ENCODE peak calls at places on chromosome 14, in ten cellular contexts. Y is neural crest cell, X is fibroblast of pulmonary artery, C is dorsolateral prefrontal cortex, K is kidney, F is PC-3, E is fibroblast of lung, R is heart left ventricle, Q is B cell, H is hepatocyte. P is an unnamed sample.
A peak's percentile ranks its signal among the peaks of the same experiment; 100 is the strongest.

GRCh38 chr14:29926701-29927595 is 699 bp downstream of the PRKD1 start:
- DNase-seq in Y (peak; percentile 48), X (peak; percentile 55), C (peak; percentile 59), K (peak; percentile 88), F (peak; percentile 53), E (peak; percentile 45), R (peak; percentile 45), Q (peak; percentile 41), H (peak; percentile 79), P (peak; percentile 27)

GRCh38 chr14:70664698-70665447 is 23.2 kb downstream of the TTC9 start:
- DNase-seq in Y (no peak), X (no peak), C (no peak), K (no peak), F (no peak), E (no peak), R (no peak), Q (no peak), H (no peak), P (no peak)

GRCh38 chr14:63510538-63510937 is 32.6 kb downstream of the PPP2R5E start:
- DNase-seq in Y (no peak), X (no peak), C (no peak), K (no peak), F (no peak), E (peak; percentile 64), R (no peak), Q (no peak), H (no peak), P (no peak)

GRCh38 chr14:99271951-99272668 is at the start of gene BCL11B:
- DNase-seq in Y (peak; percentile 67), X (peak; percentile 87), C (peak; percentile 73), K (peak; percentile 88), F (peak; percentile 61), E (peak; percentile 82), R (peak; percentile 51), Q (no peak), H (peak; percentile 92), P (peak; percentile 45)

GRCh38 chr14:36661506-36662257 is at the start of gene PAX9:
- DNase-seq in Y (peak; percentile 72), X (peak; percentile 53), C (no peak), K (peak; percentile 86), F (peak; percentile 99), E (peak; percentile 42), R (peak; percentile 51), Q (no peak), H (peak; percentile 91), P (no peak)

GRCh38 chr14:24298892-24299254 is 707 bp downstream of the DHRS1 start:
- DNase-seq in Y (no peak), X (peak; percentile 39), C (no peak), K (no peak), F (peak; percentile 87), E (peak; percentile 20), R (no peak), Q (no peak), H (peak; percentile 58), P (no peak)

GRCh38 chr14:49992901-49993335 is 100.0 kb downstream of the ARF6 start:
- DNase-seq in Y (no peak), X (peak; percentile 58), C (no peak), K (no peak), F (peak; percentile 57), E (peak; percentile 72), R (no peak), Q (no peak), H (no peak), P (no peak)

GRCh38 chr14:96698846-96699543 is 98.2 kb upstream of the VRK1 start:
- DNase-seq in Y (no peak), X (no peak), C (no peak), K (no peak), F (no peak), E (no peak), R (no peak), Q (no peak), H (no peak), P (no peak)

GRCh38 chr14:60647081-60647836 is 2.0 kb downstream of the SIX1 start:
- DNase-seq in Y (no peak), X (no peak), C (no peak), K (peak; percentile 53), F (peak; percentile 83), E (peak; percentile 75), R (no peak), Q (no peak), H (peak; percentile 14), P (no peak)

GRCh38 chr14:95106966-95107365 is 50.4 kb downstream of the DICER1 start:
- DNase-seq in Y (no peak), X (no peak), C (no peak), K (no peak), F (peak; percentile 5), E (no peak), R (no peak), Q (no peak), H (no peak), P (no peak)

GRCh38 chr14:60815371-60815770 is 80.8 kb downstream of the MNAT1 start:
- DNase-seq in Y (no peak), X (no peak), C (no peak), K (no peak), F (peak; percentile 39), E (no peak), R (no peak), Q (no peak), H (no peak), P (no peak)

GRCh38 chr14:43198465-43198864 is 1308.6 kb downstream of the FSCB start:
- DNase-seq in Y (no peak), X (no peak), C (no peak), K (no peak), F (no peak), E (no peak), R (no peak), Q (no peak), H (no peak), P (no peak)

GRCh38 chr14:91911474-91912032 is 35.9 kb downstream of the FBLN5 start:
- DNase-seq in Y (peak; percentile 11), X (peak; percentile 70), C (no peak), K (no peak), F (peak; percentile 61), E (peak; percentile 64), R (no peak), Q (peak; percentile 45), H (peak; percentile 56), P (peak; percentile 62)

GRCh38 chr14:22202313-22202712 is 386.7 kb downstream of the DAD1 start:
- DNase-seq in Y (no peak), X (no peak), C (no peak), K (no peak), F (no peak), E (no peak), R (no peak), Q (no peak), H (no peak), P (no peak)

GRCh38 chr14:22200977-22201605 is 387.9 kb downstream of the DAD1 start:
- DNase-seq in Y (no peak), X (peak; percentile 57), C (no peak), K (no peak), F (peak; percentile 81), E (peak; percentile 66), R (no peak), Q (no peak), H (peak; percentile 67), P (no peak)
- TF ChIP-seq CTCF in Y (peak; percentile 82), X (peak; percentile 74), C (peak; percentile 59), K (peak; percentile 54), F (peak; percentile 93), E (peak; percentile 52), R (peak; percentile 47), Q (peak; percentile 75), H (peak; percentile 73), P (peak; percentile 40)

GRCh38 chr14:68591786-68592185 is 201.1 kb downstream of the ZFP36L1 start:
- DNase-seq in Y (no peak), X (no peak), C (no peak), K (no peak), F (no peak), E (no peak), R (no peak), Q (no peak), H (no peak), P (no peak)

GRCh38 chr14:68592948-68593347 is 199.9 kb downstream of the ZFP36L1 start:
- DNase-seq in Y (no peak), X (no peak), C (no peak), K (no peak), F (no peak), E (no peak), R (peak; percentile 11), Q (no peak), H (no peak), P (no peak)

GRCh38 chr14:68589447-68590232 is 203.2 kb downstream of the ZFP36L1 start:
- DNase-seq in Y (no peak), X (peak; percentile 86), C (no peak), K (peak; percentile 86), F (no peak), E (peak; percentile 83), R (peak; percentile 55), Q (no peak), H (peak; percentile 88), P (no peak)

GRCh38 chr14:68593806-68594536 is 198.9 kb downstream of the ZFP36L1 start:
- DNase-seq in Y (no peak), X (no peak), C (no peak), K (no peak), F (no peak), E (peak; percentile 56), R (peak; percentile 15), Q (peak; percentile 19), H (peak; percentile 58), P (no peak)

DNA sequence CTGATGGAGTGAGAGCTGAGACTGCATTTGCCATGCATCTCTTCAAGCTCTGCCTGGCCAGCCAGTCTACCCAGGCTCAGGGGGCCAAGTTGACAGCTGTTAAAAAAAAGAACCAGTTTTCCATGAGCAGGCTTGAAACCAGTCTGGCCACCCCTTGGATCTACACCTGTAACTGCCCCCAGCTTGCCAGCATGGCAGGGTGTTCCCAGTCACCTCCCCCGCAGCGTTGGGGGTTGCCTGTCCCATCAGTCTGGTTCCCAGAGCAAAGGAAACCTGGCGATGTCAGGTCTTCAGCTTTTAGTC is 202.7 kb downstream of the ZFP36L1 start:
- DNase-seq in Y (no peak), X (no peak), C (no peak), K (no peak), F (no peak), E (no peak), R (no peak), Q (no peak), H (no peak), P (no peak)
- TF ChIP-seq CTCF in Y (no peak), X (no peak), C (no peak), K (no peak), F (no peak), E (no peak), R (no peak), Q (no peak), H (no peak), P (no peak)

DNA sequence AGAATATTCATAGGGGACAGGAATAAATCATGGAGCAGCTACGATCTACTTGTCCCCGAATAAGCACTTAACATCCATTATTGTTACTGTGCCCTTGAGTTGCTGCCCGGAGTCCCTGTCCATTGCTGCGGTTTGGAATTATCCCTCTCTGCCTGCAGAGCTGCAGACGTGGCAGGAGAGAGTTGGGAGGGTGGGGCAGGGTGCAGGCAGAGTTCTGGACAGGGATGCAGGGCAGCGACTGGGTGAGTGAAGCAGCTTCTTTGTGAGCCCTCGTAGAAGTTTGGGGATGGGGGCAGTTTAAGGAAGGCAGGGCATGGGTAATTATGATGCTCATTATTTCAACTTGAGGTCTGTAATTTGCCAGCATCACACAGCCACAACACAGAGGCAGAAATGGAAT is 52.6 kb upstream of the STON2 start:
- DNase-seq in Y (no peak), X (no peak), C (no peak), K (no peak), F (no peak), E (no peak), R (no peak), Q (no peak), H (no peak), P (no peak)
- TF ChIP-seq CTCF in Y (no peak), X (no peak), C (no peak), K (no peak), F (no peak), E (no peak), R (no peak), Q (no peak), H (no peak), P (no peak)

GRCh38 chr14:35333797-35334743 is 41.9 kb downstream of the PSMA6 start:
- DNase-seq in Y (no peak), X (no peak), C (no peak), K (no peak), F (no peak), E (no peak), R (no peak), Q (no peak), H (no peak), P (no peak)
- TF ChIP-seq CTCF in Y (no peak), X (no peak), C (no peak), K (no peak), F (no peak), E (no peak), R (no peak), Q (no peak), H (no peak), P (no peak)